ENCODE peak calls at places on chromosomes 6 and 20, in six cellular contexts. T is right cardiac atrium; W is lower lobe of right lung; Y is neural progenitor cell; Q is HCT116; H is effector memory CD4-positive, alpha-beta T cell. A is an unnamed sample.

GRCh38 chr6:24554474-24554873 is 59.7 kb downstream of the ALDH5A1 start:
- DNase-seq in T (no peak), W (no peak), Y (no peak), Q (no peak), H (no peak), A (no peak)

GRCh38 chr6:48212501-48212900 is 101.5 kb upstream of the PTCHD4 start:
- DNase-seq in T (no peak), W (no peak), Y (no peak), Q (no peak), H (no peak), A (no peak)

GRCh38 chr6:1244941-1245340 is 67.0 kb upstream of the FOXQ1 start:
- DNase-seq in T (no peak), W (no peak), Y (no peak), Q (no peak), H (no peak), A (no peak)

GRCh38 chr6:124512431-124512830 is 449.8 kb upstream of the RNF217 start:
- DNase-seq in T (no peak), W (no peak), Y (no peak), Q (no peak), H (no peak), A (no peak)

GRCh38 chr6:142474446-142475289 is 172.9 kb downstream of the ADGRG6 start:
- DNase-seq in T (peak), W (no peak), Y (peak), Q (peak), H (no peak), A (no peak)

GRCh38 chr20:33554914-33555420 is 65.1 kb downstream of the CBFA2T2 start:
- DNase-seq in T (no peak), W (no peak), Y (peak), Q (peak), H (peak), A (no peak)

GRCh38 chr6:53830356-53830755 is 35.6 kb downstream of the LRRC1 start:
- DNase-seq in T (no peak), W (no peak), Y (no peak), Q (no peak), H (no peak), A (no peak)

GRCh38 chr6:111565316-111566221 is 40.1 kb downstream of the TRAF3IP2 start:
- DNase-seq in T (no peak), W (no peak), Y (no peak), Q (no peak), H (no peak), A (no peak)

GRCh38 chr20:14062786-14063185 is 67.5 kb downstream of the MACROD2 start:
- DNase-seq in T (no peak), W (no peak), Y (no peak), Q (no peak), H (no peak), A (no peak)

GRCh38 chr20:51116765-51117686 is 94.1 kb upstream of the KCNG1 start:
- DNase-seq in T (no peak), W (no peak), Y (no peak), Q (no peak), H (no peak), A (no peak)

GRCh38 chr20:56764671-56765070 is 135.6 kb downstream of the TFAP2C start:
- DNase-seq in T (no peak), W (no peak), Y (no peak), Q (no peak), H (no peak), A (no peak)

GRCh38 chr6:42131531-42131930 is 10.9 kb downstream of the C6orf132 start:
- DNase-seq in T (no peak), W (no peak), Y (no peak), Q (no peak), H (no peak), A (no peak)

GRCh38 chr20:24868396-24868927 is 80.6 kb upstream of the CST7 start:
- DNase-seq in T (no peak), W (no peak), Y (no peak), Q (no peak), H (no peak), A (no peak)

GRCh38 chr20:63520939-63521601 is 505 bp downstream of the PPDPF start:
- DNase-seq in T (peak), W (peak), Y (peak), Q (no peak), H (peak), A (no peak)

GRCh38 chr20:6665621-6666345 is 101.7 kb upstream of the BMP2 start:
- DNase-seq in T (no peak), W (no peak), Y (no peak), Q (no peak), H (no peak), A (no peak)

GRCh38 chr6:156828280-156828703 is 51.1 kb downstream of the ARID1B start:
- DNase-seq in T (no peak), W (no peak), Y (no peak), Q (peak), H (no peak), A (no peak)

GRCh38 chr6:136952714-136953260 is 30.7 kb downstream of the SLC35D3 start:
- DNase-seq in T (no peak), W (no peak), Y (no peak), Q (no peak), H (no peak), A (no peak)

GRCh38 chr6:42450314-42451145 is 1.2 kb downstream of the TRERF1 start:
- DNase-seq in T (peak), W (no peak), Y (peak), Q (no peak), H (no peak), A (no peak)

GRCh38 chr6:147158881-147159280 is 45.3 kb upstream of the STXBP5 start:
- DNase-seq in T (no peak), W (no peak), Y (no peak), Q (no peak), H (no peak), A (no peak)

GRCh38 chr6:147160593-147160992 is 43.6 kb upstream of the STXBP5 start:
- DNase-seq in T (no peak), W (no peak), Y (no peak), Q (no peak), H (no peak), A (no peak)

GRCh38 chr6:147161253-147161973 is 42.8 kb upstream of the STXBP5 start:
- DNase-seq in T (no peak), W (no peak), Y (no peak), Q (no peak), H (no peak), A (no peak)

GRCh38 chr6:147159536-147160374 is 44.5 kb upstream of the STXBP5 start:
- DNase-seq in T (no peak), W (no peak), Y (no peak), Q (no peak), H (no peak), A (no peak)

DNA sequence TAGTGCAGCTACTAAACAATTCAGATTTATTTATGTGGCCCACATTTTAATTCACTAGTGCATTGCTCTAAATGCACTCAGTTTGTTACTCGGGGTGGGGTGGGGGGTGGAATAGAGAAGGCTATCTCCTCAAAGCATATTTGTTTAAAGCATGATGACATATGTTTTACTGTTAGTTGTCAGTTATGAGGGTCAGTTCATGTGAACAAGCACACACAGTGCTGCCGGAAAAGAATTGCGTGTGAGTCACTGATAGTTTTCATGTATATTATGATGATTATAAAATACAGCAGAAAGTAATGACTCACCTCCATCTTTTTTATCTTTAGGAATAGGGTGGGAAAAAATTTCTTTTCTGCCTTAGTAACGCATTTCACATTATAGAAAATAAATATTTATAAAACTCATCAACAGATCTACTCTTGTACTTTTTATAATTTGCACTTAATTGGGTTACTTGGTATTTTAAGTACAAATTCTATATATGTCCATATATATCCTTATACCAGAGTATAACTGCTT is 42.2 kb upstream of the STXBP5 start:
- DNase-seq in T (no peak), W (no peak), Y (no peak), Q (no peak), H (no peak), A (no peak)
- H3K27ac ChIP-seq in T (no peak), W (no peak), Y (no peak), Q (no peak), H (no peak), A (no peak)

DNA sequence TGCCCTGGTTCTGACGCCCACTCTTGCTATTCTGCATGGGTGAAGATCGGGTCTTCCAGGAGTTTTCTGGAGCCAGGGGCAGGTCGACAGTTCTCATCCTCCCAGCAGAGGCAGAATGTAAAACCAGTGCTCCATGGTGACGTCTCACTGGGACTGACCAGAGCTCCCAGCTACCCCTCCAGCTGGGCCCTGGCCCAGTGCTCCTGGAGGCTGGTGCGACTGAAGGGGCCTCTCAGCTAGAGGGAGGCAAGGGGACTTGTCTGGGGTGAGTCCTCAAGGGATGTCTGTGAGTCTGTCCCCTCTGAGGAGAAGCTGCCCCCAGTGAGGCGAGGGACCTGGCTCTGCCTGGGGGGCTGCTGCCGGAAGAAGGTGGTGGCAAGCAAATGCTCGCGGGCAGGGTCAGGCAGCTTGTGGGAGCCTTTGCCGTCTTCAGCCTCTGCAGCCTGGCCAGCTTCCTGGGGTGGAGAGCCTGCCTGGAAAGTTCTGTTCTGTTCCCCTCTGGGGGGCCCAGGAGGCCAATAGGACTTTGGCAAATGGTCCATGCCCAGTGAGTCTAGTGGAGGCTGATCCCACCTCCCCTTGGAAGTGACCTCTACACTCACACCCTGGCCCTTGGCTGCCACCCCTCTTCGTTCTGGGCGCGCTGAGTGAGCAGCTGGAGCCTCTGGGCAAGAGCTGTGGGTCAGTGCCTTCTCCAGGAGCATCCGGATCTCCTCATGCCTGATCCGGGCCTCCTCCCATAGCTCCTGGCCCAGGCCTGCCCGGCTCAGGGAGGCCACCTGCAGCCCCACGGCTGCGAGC is 47.5 kb downstream of the KIAA1755 start:
- DNase-seq in T (peak), W (no peak), Y (no peak), Q (no peak), H (no peak), A (no peak)
- H3K27ac ChIP-seq in T (peak), W (no peak), Y (no peak), Q (no peak), H (no peak), A (no peak)

GRCh38 chr6:45434401-45434741 is 56.6 kb upstream of the SUPT3H start:
- DNase-seq in T (no peak), W (no peak), Y (no peak), Q (no peak), H (no peak), A (no peak)
- H3K27ac ChIP-seq in T (no peak), W (no peak), Y (no peak), Q (no peak), H (peak), A (no peak)

GRCh38 chr6:152552616-152553209 is 84.4 kb downstream of the SYNE1 start:
- DNase-seq in T (peak), W (peak), Y (peak), Q (peak), H (no peak), A (no peak)
- H3K27ac ChIP-seq in T (no peak), W (no peak), Y (no peak), Q (no peak), H (no peak), A (no peak)

DNA sequence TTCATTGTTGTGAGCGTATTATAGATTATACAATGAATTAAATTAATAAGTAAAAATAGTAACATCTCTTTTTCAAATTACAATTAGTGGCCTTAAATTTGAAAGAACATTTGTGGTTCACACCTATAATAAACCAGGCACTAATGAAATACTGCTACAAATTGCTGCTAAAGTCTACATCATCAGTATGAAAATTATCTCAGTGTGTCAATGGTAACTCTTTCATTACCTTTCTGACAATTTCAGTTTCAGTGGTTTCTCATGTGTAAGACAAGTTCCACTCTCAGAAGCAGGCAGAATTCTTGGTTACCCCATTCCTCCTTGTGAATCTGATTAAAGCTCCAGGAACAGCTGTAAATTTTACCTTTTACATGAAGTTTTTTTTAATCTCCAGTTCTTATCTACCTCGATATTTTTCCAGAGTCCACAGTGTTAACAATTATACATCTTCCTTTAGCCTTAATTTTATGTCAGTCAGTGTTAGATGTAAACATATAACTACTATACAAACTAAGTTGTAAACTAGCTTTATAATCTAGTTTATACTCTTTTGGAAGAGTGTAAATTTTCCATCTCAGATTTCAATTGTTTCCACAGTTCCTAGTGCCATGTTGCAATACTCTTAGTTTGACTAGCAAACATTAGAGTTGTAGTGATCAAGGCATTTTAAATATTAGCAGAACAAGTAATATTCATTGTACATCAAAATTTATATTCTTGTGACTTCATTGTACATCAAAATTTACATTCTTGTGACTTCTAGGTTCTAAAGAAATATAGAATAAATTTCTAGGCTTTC is 1038.4 kb downstream of the EPHA7 start:
- DNase-seq in T (no peak), W (no peak), Y (no peak), Q (no peak), H (no peak), A (no peak)
- H3K27ac ChIP-seq in T (no peak), W (no peak), Y (no peak), Q (no peak), H (no peak), A (no peak)

GRCh38 chr6:167778497-167779122 is 48.1 kb upstream of the AFDN start:
- DNase-seq in T (no peak), W (peak), Y (no peak), Q (no peak), H (no peak), A (no peak)
- H3K27ac ChIP-seq in T (no peak), W (peak), Y (no peak), Q (no peak), H (no peak), A (no peak)

DNA sequence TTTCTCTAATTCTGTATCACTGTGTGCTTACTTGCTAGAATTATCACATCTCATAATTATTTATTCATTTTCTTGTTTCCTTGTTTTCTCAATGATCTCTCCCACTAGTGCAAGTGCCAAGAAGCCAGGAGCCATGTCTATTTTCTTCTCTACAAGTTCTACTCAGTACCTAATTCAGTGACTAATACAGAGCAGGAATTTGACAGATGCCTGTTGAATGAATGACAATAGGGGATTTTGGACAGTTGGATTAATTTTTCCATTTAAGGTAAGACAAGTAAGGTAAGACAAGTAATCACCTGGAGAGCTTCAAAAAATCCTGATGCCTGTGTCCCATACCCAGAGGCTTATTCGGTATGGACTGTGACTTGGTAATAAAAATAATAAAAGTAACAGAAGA is 81.0 kb downstream of the EDN1 start:
- DNase-seq in T (no peak), W (no peak), Y (no peak), Q (no peak), H (no peak), A (no peak)
- H3K27ac ChIP-seq in T (no peak), W (no peak), Y (no peak), Q (no peak), H (no peak), A (no peak)

GRCh38 chr6:131655951-131656350 is 18.8 kb downstream of the ENPP3 start:
- DNase-seq in T (no peak), W (no peak), Y (no peak), Q (no peak), H (no peak), A (no peak)

GRCh38 chr6:131654326-131654725 is 17.2 kb downstream of the ENPP3 start:
- DNase-seq in T (no peak), W (no peak), Y (no peak), Q (no peak), H (no peak), A (no peak)

GRCh38 chr6:131655387-131655786 is 18.3 kb downstream of the ENPP3 start:
- DNase-seq in T (no peak), W (no peak), Y (no peak), Q (no peak), H (no peak), A (no peak)

GRCh38 chr6:131651782-131652181 is 14.7 kb downstream of the ENPP3 start:
- DNase-seq in T (no peak), W (no peak), Y (no peak), Q (no peak), H (no peak), A (no peak)

GRCh38 chr6:131652472-131652871 is 15.4 kb downstream of the ENPP3 start:
- DNase-seq in T (no peak), W (no peak), Y (no peak), Q (no peak), H (no peak), A (no peak)
- H3K27ac ChIP-seq in T (no peak), W (no peak), Y (no peak), Q (no peak), H (no peak), A (no peak)